ENCODE peak calls at places on chromosome 19, in seven cellular contexts. F is IMR-90, M is cardiac fibroblast, E is PC-9, G is HCT116, O is upper lobe of left lung, D is heart right ventricle. U is an unnamed sample.

GRCh38 chr19:28435551-28436261 is 777.2 kb downstream of the UQCRFS1 start:
- DNase-seq in F (no peak), M (no peak), E (no peak), G (no peak), O (no peak), D (no peak), U (peak; percentile 59)

GRCh38 chr19:37362733-37363132 is 8.2 kb upstream of the ZNF527 start:
- DNase-seq in F (no peak), M (no peak), E (no peak), G (no peak), O (no peak), D (no peak), U (no peak)

GRCh38 chr19:2887391-2887914 is 13.3 kb upstream of the ZNF57 start:
- DNase-seq in F (peak; percentile 61), M (peak; percentile 82), E (no peak), G (peak; percentile 64), O (no peak), D (no peak), U (peak; percentile 86)

GRCh38 chr19:35792888-35793287 is 17.5 kb downstream of the ARHGAP33 start:
- DNase-seq in F (no peak), M (no peak), E (no peak), G (no peak), O (peak; percentile 57), D (no peak), U (no peak)

GRCh38 chr19:33404916-33405315 is 31.4 kb downstream of the CEBPG start:
- DNase-seq in F (no peak), M (no peak), E (no peak), G (no peak), O (peak; percentile 55), D (no peak), U (no peak)

GRCh38 chr19:6752257-6753177 is 13.0 kb downstream of the TRIP10 start:
- DNase-seq in F (no peak), M (no peak), E (no peak), G (no peak), O (peak; percentile 84), D (no peak), U (no peak)

GRCh38 chr19:27393591-27393990 is 1819.4 kb downstream of the UQCRFS1 start:
- DNase-seq in F (no peak), M (no peak), E (no peak), G (no peak), O (no peak), D (no peak), U (no peak)

GRCh38 chr19:29687897-29688728 is 22.9 kb downstream of the PLEKHF1 start:
- DNase-seq in F (peak; percentile 78), M (peak; percentile 75), E (no peak), G (no peak), O (no peak), D (no peak), U (peak; percentile 90)

GRCh38 chr19:49691243-49692101 is 556 bp downstream of the CPT1C start:
- DNase-seq in F (peak; percentile 70), M (peak; percentile 79), E (no peak), G (no peak), O (peak; percentile 82), D (no peak), U (peak; percentile 72)

GRCh38 chr19:19628499-19629134 is 597 bp upstream of the LPAR2 start:
- DNase-seq in F (peak; percentile 48), M (peak; percentile 64), E (peak; percentile 74), G (peak; percentile 61), O (peak; percentile 89), D (no peak), U (no peak)

GRCh38 chr19:40539070-40539469 is 37.6 kb upstream of the SHKBP1 start:
- DNase-seq in F (no peak), M (no peak), E (no peak), G (no peak), O (no peak), D (no peak), U (no peak)

GRCh38 chr19:16587031-16588023 is 15.1 kb upstream of the SLC35E1 start:
- DNase-seq in F (peak; percentile 67), M (no peak), E (no peak), G (no peak), O (no peak), D (no peak), U (no peak)

GRCh38 chr19:39430675-39431593 is 4.8 kb downstream of the RPS16 start:
- DNase-seq in F (peak; percentile 100), M (peak; percentile 95), E (peak; percentile 80), G (peak; percentile 97), O (no peak), D (peak; percentile 48), U (peak; percentile 86)

GRCh38 chr19:34269968-34270621 is 15.7 kb downstream of the GARRE1 start:
- DNase-seq in F (peak; percentile 66), M (peak; percentile 81), E (peak; percentile 61), G (no peak), O (no peak), D (peak; percentile 79), U (peak; percentile 71)

GRCh38 chr19:23116802-23117571 is at the start of gene ZNF730:
- DNase-seq in F (peak; percentile 68), M (peak; percentile 65), E (peak; percentile 23), G (no peak), O (peak; percentile 76), D (peak; percentile 91), U (peak; percentile 74)

GRCh38 chr19:13430790-13431582 is 75.3 kb downstream of the CACNA1A start:
- DNase-seq in F (peak; percentile 42), M (peak; percentile 67), E (peak; percentile 35), G (peak; percentile 51), O (no peak), D (peak; percentile 17), U (peak; percentile 51)

GRCh38 chr19:43914051-43914450 is 21.0 kb downstream of the ZNF45 start:
- DNase-seq in F (no peak), M (no peak), E (no peak), G (no peak), O (no peak), D (no peak), U (no peak)

GRCh38 chr19:44303976-44304568 is 753 bp downstream of the ZNF235 start:
- DNase-seq in F (peak; percentile 3), M (no peak), E (peak; percentile 6), G (no peak), O (no peak), D (no peak), U (no peak)

GRCh38 chr19:41546386-41546789 is 29.6 kb upstream of the CEACAM21 start:
- DNase-seq in F (no peak), M (no peak), E (no peak), G (no peak), O (no peak), D (peak; percentile 38), U (no peak)

GRCh38 chr19:19529783-19530422 is 1.2 kb downstream of the YJEFN3 start:
- DNase-seq in F (no peak), M (no peak), E (no peak), G (no peak), O (peak; percentile 17), D (no peak), U (no peak)

GRCh38 chr19:14006766-14007562 is 844 bp upstream of the RFX1 start:
- DNase-seq in F (no peak), M (no peak), E (no peak), G (no peak), O (peak; percentile 96), D (no peak), U (no peak)

GRCh38 chr19:16303755-16304154 is 20.9 kb upstream of the KLF2 start:
- DNase-seq in F (no peak), M (peak; percentile 81), E (no peak), G (no peak), O (no peak), D (no peak), U (peak; percentile 79)

GRCh38 chr19:17692566-17692965 is 4.4 kb upstream of the UNC13A start:
- DNase-seq in F (no peak), M (no peak), E (no peak), G (no peak), O (no peak), D (no peak), U (no peak)

GRCh38 chr19:725461-726089 is 16.8 kb downstream of the PALM start:
- DNase-seq in F (no peak), M (no peak), E (no peak), G (no peak), O (no peak), D (no peak), U (no peak)

GRCh38 chr19:722553-723101 is 13.9 kb downstream of the PALM start:
- DNase-seq in F (no peak), M (peak; percentile 65), E (peak; percentile 23), G (no peak), O (peak; percentile 73), D (peak; percentile 44), U (peak; percentile 55)

GRCh38 chr19:723714-724113 is 15.0 kb downstream of the PALM start:
- DNase-seq in F (no peak), M (no peak), E (no peak), G (no peak), O (no peak), D (no peak), U (no peak)

GRCh38 chr19:720691-721160 is 12.0 kb downstream of the PALM start:
- DNase-seq in F (no peak), M (no peak), E (no peak), G (no peak), O (peak; percentile 76), D (no peak), U (no peak)

DNA sequence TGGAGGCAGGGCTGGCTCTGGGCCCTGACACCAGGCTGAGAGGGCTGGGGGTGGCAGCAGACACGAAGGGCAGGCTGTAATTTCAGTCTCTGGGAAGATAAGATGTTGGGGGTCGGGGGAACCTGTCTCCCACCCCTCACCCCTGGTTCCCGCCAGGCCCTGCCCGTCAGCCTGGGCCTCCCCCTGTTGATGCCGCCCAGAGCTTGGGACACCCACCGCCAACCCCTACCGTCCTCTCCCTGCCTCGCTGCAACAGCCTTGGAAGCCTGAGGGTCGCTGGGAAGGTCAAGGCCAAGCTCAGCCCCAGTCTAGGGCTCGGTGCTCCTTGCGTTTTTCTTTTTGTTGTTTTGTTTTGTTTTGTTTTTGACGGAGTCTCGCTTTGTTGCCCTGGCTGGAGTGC is 14.5 kb downstream of the PALM start:
- DNase-seq in F (no peak), M (no peak), E (no peak), G (no peak), O (no peak), D (no peak), U (no peak)
- TF ChIP-seq CTCF in F (no peak), M (no peak), E (no peak), G (no peak), O (no peak), D (no peak), U (no peak)

GRCh38 chr19:55339225-55340143 is at the start of gene KMT5C:
- DNase-seq in F (peak; percentile 100), M (peak; percentile 100), E (peak; percentile 100), G (peak; percentile 100), O (peak; percentile 100), D (peak; percentile 100), U (peak; percentile 100)
- TF ChIP-seq CTCF in F (peak; percentile 55), M (peak; percentile 37), E (no peak), G (no peak), O (peak; percentile 81), D (peak; percentile 39), U (peak; percentile 56)

DNA sequence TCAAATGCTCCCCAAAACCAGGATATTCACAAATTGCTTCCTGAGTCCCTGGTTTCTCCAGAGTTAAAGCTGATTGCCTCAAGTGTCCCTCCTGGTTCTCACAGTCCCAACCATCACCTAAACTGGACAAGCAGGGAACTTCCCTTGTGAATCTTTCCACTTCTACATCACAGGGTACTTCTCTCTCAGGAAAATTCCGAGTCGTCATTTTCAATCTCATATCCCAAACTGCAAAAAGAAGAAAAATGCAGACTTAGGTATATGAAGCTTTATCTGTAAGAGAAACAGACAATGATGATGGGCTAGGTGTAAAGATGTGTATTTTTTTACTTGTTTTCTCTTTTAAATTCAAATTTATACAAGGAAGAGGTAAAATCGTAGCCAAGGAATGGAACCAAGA is 21.3 kb downstream of the ZNF329 start:
- DNase-seq in F (no peak), M (no peak), E (no peak), G (no peak), O (no peak), D (no peak), U (no peak)
- TF ChIP-seq CTCF in F (no peak), M (no peak), E (no peak), G (no peak), O (no peak), D (no peak), U (no peak)

GRCh38 chr19:8244442-8244841 is 35.3 kb downstream of the CERS4 start:
- DNase-seq in F (no peak), M (no peak), E (no peak), G (no peak), O (no peak), D (no peak), U (no peak)
- TF ChIP-seq CTCF in F (no peak), M (no peak), E (no peak), G (no peak), O (no peak), D (no peak), U (no peak)

U was measured in fibroblast of the aortic adventitia.